ENCODE peak calls at places on chromosome 5, in six cellular contexts. P is adrenal gland, X is small intestine, Z is ovary, O is AG04450, B is left ventricle myocardium inferior. U is an unnamed sample. For H3K9me3, the result is how much of the 10 kb centered on the place peaks cover.

GRCh38 chr5:141326088-141326854 is 4.0 kb upstream of the PCDHGA1 start:
- DNase-seq in P (no peak), B (peak), X (peak), O (peak), Z (peak), U (no peak)

GRCh38 chr5:171897231-171897630 is 109.2 kb downstream of the FBXW11 start:
- DNase-seq in Z (no peak), X (no peak), P (no peak), O (no peak), B (no peak), U (no peak)

GRCh38 chr5:68382640-68383039 is 167.1 kb downstream of the PIK3R1 start:
- DNase-seq in B (no peak), X (peak), O (no peak), P (no peak), Z (no peak), U (no peak)

GRCh38 chr5:110873773-110874437 is 135.1 kb downstream of the SLC25A46 start:
- DNase-seq in B (no peak), P (no peak), X (no peak), Z (no peak), O (no peak), U (peak)

GRCh38 chr5:138282918-138283742 is 8.7 kb upstream of the GFRA3 start:
- DNase-seq in P (peak), X (peak), B (peak), Z (no peak), O (peak), U (peak)

GRCh38 chr5:59543826-59544442 is 349.6 kb downstream of the PDE4D start:
- DNase-seq in Z (no peak), O (no peak), B (no peak), X (peak), P (no peak), U (no peak)

GRCh38 chr5:141757402-141757801 is 75.4 kb upstream of the ARAP3 start:
- DNase-seq in Z (no peak), P (no peak), O (no peak), X (peak), B (no peak), U (peak)

GRCh38 chr5:154312571-154312970 is 122.0 kb downstream of the GALNT10 start:
- DNase-seq in B (no peak), O (no peak), X (peak), Z (no peak), P (no peak), U (peak)

GRCh38 chr5:2557435-2557834 is 194.0 kb downstream of the IRX2 start:
- DNase-seq in O (no peak), Z (no peak), P (no peak), X (no peak), B (no peak), U (no peak)

DNA sequence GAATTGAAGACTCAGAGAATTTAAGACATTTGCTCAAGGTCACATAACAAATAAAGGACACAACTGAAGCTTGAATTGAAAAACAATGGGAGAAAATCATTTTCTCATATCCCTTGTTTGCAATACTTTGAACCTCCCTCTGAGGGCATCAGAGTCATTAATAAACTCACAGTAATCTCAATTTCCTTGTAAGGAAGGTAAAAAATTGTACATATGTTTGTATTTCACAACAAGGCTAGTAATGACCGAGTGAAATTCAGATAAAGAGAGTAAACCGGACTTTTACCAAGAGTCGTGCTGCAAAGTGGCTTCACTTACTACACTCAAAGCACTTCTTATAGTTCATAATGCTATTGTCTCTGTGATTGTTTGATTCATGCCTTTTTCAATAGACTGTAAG is 665.0 kb downstream of the NR2F1-AS1 start:
- DNase-seq in B (no peak), Z (no peak), X (no peak), P (no peak), O (no peak), U (no peak)
- H3K9me3 ChIP-seq in B (under half), Z (under half), X (under half), P (under half), O (under half), U (under half)

GRCh38 chr5:76245571-76245970 is 157.5 kb upstream of the IQGAP2 start:
- DNase-seq in Z (no peak), P (no peak), B (no peak), X (no peak), O (no peak), U (no peak)
- H3K9me3 ChIP-seq in Z (under half), P (under half), B (under half), X (under half), O (under half), U (under half)

DNA sequence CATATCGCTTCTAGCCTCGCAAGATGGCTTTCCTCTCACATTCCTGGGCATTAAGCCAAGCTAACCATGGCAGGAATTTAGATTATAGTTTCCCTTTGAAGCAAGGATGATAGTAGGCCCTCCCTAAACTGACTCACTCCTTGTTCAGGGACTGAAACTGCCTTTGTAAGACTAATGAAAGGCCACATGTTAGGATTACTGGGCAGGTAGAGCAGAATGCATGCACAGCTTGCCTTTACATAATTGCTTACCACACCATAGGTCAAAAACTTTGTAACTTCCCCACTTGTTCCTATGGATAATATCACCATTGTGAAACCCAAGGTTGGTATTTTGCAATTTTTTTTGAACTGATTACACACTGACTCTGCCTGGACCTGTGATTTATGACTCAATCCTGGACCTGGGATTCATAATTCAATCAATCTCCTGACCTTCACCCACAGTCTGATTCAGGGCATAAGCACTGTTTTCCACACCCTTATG is 41.0 kb upstream of the PRDM9 start:
- DNase-seq in X (no peak), O (no peak), Z (no peak), P (no peak), B (no peak), U (no peak)
- H3K9me3 ChIP-seq in X (under half), O (under half), Z (under half), P (under half), B (under half), U (under half)

GRCh38 chr5:55055183-55055582 is 31.1 kb downstream of the GZMK start:
- DNase-seq in Z (no peak), O (no peak), P (no peak), B (no peak), X (no peak), U (no peak)
- H3K9me3 ChIP-seq in Z (under half), O (under half), P (under half), B (under half), X (under half), U (under half)

GRCh38 chr5:78587081-78587774 is 61.3 kb downstream of the LHFPL2 start:
- DNase-seq in B (no peak), P (no peak), X (no peak), Z (no peak), O (no peak), U (peak)

GRCh38 chr5:78586251-78586650 is 62.3 kb downstream of the LHFPL2 start:
- DNase-seq in O (peak), P (peak), B (no peak), X (no peak), Z (no peak), U (peak)

GRCh38 chr5:78587775-78588291 is 60.7 kb downstream of the LHFPL2 start:
- DNase-seq in O (no peak), B (no peak), Z (no peak), P (no peak), X (no peak), U (peak)

GRCh38 chr5:78589928-78590327 is 58.6 kb downstream of the LHFPL2 start:
- DNase-seq in X (no peak), Z (no peak), B (no peak), O (no peak), P (no peak), U (no peak)

DNA sequence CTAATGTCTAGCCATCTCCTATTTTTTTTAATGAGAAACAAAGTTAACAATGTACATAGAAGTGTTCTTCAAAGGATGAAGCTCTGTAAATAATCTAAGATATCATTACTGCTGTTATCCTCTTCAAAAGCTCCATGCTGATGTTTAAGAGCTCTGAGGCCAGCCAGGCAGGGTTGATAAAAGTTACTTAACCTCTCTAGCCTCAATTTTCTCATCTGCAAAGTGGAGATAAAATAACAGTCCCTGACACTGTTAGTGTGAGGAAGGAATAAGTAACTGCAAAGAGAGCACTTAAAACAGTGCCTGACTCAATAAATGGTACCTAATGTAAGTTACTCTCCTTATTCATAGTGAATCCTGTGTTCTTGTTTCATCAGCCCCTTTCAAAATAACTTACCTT is 60.1 kb downstream of the LHFPL2 start:
- DNase-seq in Z (no peak), B (no peak), O (no peak), X (no peak), P (no peak), U (no peak)
- H3K9me3 ChIP-seq in Z (under half), B (under half), O (under half), X (under half), P (under half), U (under half)

GRCh38 chr5:157659886-157660660 is 7.8 kb upstream of the SOX30 start:
- DNase-seq in X (no peak), Z (no peak), O (no peak), P (no peak), B (no peak), U (no peak)
- H3K9me3 ChIP-seq in X (under half), Z (under half), O (under half), P (under half), B (under half), U (under half)

GRCh38 chr5:57613726-57614125 is 131.1 kb upstream of the ACTBL2 start:
- DNase-seq in Z (no peak), P (no peak), B (no peak), X (no peak), O (no peak), U (no peak)
- H3K9me3 ChIP-seq in Z (under half), P (under half), B (under half), X (under half), O (under half), U (under half)

DNA sequence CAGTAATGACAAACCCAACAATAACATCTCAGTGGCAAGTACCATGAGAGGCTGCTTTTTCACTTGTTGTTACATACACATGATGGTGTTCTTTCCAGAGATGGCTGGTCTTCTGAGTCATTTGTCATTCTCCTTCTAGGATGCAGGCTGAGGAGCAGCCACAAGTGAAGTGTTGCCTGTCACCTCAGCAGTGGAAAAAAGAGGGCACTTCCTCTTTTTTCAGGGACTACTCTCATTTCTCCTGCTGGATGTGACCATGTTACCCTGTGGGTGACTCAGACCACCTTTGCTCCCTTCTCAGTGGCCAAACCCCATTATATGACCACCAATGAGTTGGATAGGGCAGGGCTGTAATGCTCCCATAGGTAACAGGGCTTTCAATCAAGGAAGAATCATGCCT is 587.0 kb upstream of the ADAMTS16 start:
- DNase-seq in B (no peak), Z (no peak), P (no peak), O (no peak), X (no peak), U (no peak)
- H3K9me3 ChIP-seq in B (under half), Z (under half), P (under half), O (under half), X (under half), U (under half)

DNA sequence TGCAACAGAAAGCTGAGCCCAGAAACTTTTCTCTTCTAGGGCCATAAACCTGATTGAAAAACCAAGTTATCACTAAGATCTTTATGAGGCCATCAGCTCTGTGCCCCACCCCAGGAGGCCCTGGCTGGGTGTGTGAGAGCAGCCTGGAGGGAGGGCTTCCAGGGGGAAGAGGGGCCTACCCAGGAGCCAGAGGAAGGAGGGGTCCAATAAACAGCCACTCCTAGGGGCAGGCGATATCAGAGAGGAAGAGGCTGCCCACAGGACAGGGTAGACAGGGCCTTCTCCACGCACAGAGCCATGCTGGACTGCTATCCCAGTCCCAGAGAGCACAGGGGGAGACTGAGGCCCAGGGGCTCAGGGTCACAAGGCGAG is 4.5 kb upstream of the CDX1 start:
- DNase-seq in O (no peak), P (no peak), Z (no peak), B (no peak), X (peak), U (no peak)
- H3K9me3 ChIP-seq in O (under half), P (under half), Z (under half), B (under half), X (under half), U (under half)